ENCODE peak calls at places on chromosomes 3 and 15, in six cellular contexts. K is CD4-positive, alpha-beta memory T cell; Q is SK-N-SH; A is thyroid gland; C is fibroblast of pulmonary artery; T is cardiac fibroblast. X is an unnamed sample.

GRCh38 chr3:414063-414462 is 217.5 kb downstream of the CHL1 start:
- DNase-seq in K (no peak), Q (no peak), A (no peak), C (peak), T (peak), X (no peak)

GRCh38 chr3:98699132-98699531 is 64.0 kb upstream of the ST3GAL6 start:
- DNase-seq in K (no peak), Q (no peak), A (peak), C (no peak), T (peak), X (no peak)

GRCh38 chr3:160686955-160687535 is 10.1 kb downstream of the ARL14 start:
- DNase-seq in K (no peak), Q (peak), A (no peak), C (peak), T (peak), X (no peak)

GRCh38 chr3:42709621-42710020 is 7.0 kb upstream of the HHATL start:
- DNase-seq in K (no peak), Q (no peak), A (no peak), C (no peak), T (no peak), X (no peak)

GRCh38 chr3:30649572-30650310 is 43.3 kb downstream of the TGFBR2 start:
- DNase-seq in K (no peak), Q (no peak), A (no peak), C (peak), T (peak), X (no peak)

GRCh38 chr3:71581981-71582611 is 1.4 kb downstream of the FOXP1 start:
- DNase-seq in K (peak), Q (peak), A (peak), C (no peak), T (peak), X (no peak)

GRCh38 chr3:4994144-4994730 is 15.0 kb downstream of the BHLHE40 start:
- DNase-seq in K (no peak), Q (no peak), A (no peak), C (peak), T (peak), X (no peak)

GRCh38 chr15:72057548-72058091 is 60.3 kb downstream of the MYO9A start:
- DNase-seq in K (no peak), Q (no peak), A (no peak), C (peak), T (no peak), X (no peak)

GRCh38 chr3:176587089-176587488 is 610.2 kb downstream of the TBL1XR1 start:
- DNase-seq in K (no peak), Q (no peak), A (no peak), C (no peak), T (no peak), X (no peak)

GRCh38 chr3:176906046-176906905 is 291.0 kb downstream of the TBL1XR1 start:
- DNase-seq in K (no peak), Q (peak), A (peak), C (peak), T (peak), X (no peak)

GRCh38 chr3:158847466-158847849 is 45.6 kb downstream of the MFSD1 start:
- DNase-seq in K (no peak), Q (no peak), A (no peak), C (peak), T (peak), X (peak)

GRCh38 chr3:101310580-101311375 is 9.6 kb downstream of the IMPG2 start:
- DNase-seq in K (no peak), Q (no peak), A (no peak), C (peak), T (peak), X (peak)

GRCh38 chr3:153070153-153070868 is 91.7 kb upstream of the RAP2B start:
- DNase-seq in K (no peak), Q (no peak), A (no peak), C (peak), T (peak), X (peak)

GRCh38 chr15:98292442-98293240 is 332.1 kb downstream of the ARRDC4 start:
- DNase-seq in K (no peak), Q (peak), A (peak), C (peak), T (peak), X (no peak)
- H3K4me3 ChIP-seq in K (no peak), Q (no peak), A (no peak), C (no peak), T (no peak), X (no peak)

GRCh38 chr3:125306620-125307019 is 68.5 kb downstream of the ZNF148 start:
- DNase-seq in K (no peak), Q (no peak), A (peak), C (no peak), T (no peak), X (no peak)

GRCh38 chr3:125313060-125313635 is 62.0 kb downstream of the ZNF148 start:
- DNase-seq in K (no peak), Q (no peak), A (no peak), C (peak), T (peak), X (no peak)

GRCh38 chr3:125310623-125311076 is 64.5 kb downstream of the ZNF148 start:
- DNase-seq in K (peak), Q (no peak), A (no peak), C (no peak), T (no peak), X (no peak)
- H3K4me3 ChIP-seq in K (peak), Q (no peak), A (no peak), C (no peak), T (no peak), X (no peak)

GRCh38 chr3:112888388-112889085 is 41.9 kb upstream of the CD200R1L start:
- DNase-seq in K (no peak), Q (no peak), A (no peak), C (peak), T (no peak), X (no peak)
- H3K4me3 ChIP-seq in K (no peak), Q (no peak), A (no peak), C (no peak), T (no peak), X (no peak)

GRCh38 chr3:24520101-24520495 is 25.4 kb upstream of the THRB start:
- DNase-seq in K (no peak), Q (no peak), A (no peak), C (no peak), T (no peak), X (no peak)

GRCh38 chr3:24520941-24521305 is 26.3 kb upstream of the THRB start:
- DNase-seq in K (no peak), Q (no peak), A (no peak), C (no peak), T (no peak), X (no peak)

GRCh38 chr3:24522155-24522579 is 27.5 kb upstream of the THRB start:
- DNase-seq in K (no peak), Q (no peak), A (no peak), C (no peak), T (no peak), X (no peak)

GRCh38 chr3:24523195-24523594 is 28.5 kb upstream of the THRB start:
- DNase-seq in K (no peak), Q (no peak), A (no peak), C (no peak), T (no peak), X (no peak)

DNA sequence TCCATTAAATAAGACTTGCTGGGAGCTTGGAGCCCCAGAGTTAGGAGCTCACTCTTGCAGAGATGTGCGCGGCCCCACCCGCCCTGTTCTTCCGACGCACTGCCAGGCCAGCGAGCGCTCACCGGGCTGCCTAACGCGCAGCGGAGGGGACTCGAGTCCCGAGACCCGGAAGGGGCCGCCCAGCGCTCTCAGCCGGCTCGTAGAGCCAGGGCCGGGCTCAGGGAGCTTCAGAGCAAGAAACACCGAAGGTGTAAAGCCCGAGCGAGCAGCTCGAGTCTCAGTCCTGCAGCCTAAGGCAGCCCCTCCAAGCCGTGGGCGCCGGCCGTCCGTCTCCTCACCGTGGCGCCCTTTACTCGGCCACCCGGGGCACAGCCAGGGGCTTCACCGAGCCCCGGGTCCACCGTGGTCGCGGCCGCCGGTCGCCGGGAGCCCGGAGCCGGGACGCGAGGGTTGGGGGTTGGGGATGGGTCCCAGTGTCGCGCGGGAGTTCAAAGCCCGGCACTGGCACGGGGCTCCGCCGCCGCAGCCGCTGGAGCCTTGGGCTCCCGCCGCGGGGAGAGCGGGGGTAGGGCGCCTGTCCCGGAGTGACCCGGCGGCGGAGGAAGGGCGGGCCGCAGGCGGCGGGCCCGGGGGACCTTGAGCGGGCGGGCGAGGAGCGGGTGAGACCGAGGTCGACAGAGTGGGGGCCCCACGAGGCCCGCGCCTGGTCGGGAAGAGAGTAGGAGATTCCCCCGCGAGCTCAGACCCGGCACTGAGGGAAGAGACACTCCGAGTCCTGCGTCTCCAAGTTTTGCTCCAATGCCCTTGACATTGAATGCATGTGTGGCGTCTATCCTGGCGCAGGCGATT is 26.9 kb upstream of the THRB start:
- DNase-seq in K (no peak), Q (peak), A (peak), C (no peak), T (peak), X (no peak)
- H3K4me3 ChIP-seq in K (no peak), Q (peak), A (peak), C (peak), T (peak), X (peak)

DNA sequence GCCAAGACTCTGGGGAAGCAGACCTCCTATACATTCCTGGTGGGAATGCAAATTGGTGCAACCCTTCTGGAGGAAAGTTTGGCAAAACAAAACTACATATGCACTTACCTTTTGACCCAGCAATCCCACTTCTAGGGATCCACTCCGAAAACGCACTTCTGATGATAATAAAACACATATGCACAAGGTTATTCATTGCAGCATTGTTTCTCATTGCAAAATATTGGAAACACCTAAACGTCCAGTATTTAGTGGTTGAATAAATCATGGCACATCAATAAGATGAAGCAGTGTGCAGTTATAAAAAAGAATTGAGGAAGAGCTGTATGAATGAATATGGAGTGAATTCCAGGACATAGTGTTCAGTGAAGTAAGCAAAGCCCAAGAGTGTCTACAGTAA is 145.4 kb upstream of the ABHD17C start:
- DNase-seq in K (no peak), Q (no peak), A (no peak), C (no peak), T (peak), X (no peak)
- H3K4me3 ChIP-seq in K (no peak), Q (peak), A (no peak), C (peak), T (no peak), X (peak)

DNA sequence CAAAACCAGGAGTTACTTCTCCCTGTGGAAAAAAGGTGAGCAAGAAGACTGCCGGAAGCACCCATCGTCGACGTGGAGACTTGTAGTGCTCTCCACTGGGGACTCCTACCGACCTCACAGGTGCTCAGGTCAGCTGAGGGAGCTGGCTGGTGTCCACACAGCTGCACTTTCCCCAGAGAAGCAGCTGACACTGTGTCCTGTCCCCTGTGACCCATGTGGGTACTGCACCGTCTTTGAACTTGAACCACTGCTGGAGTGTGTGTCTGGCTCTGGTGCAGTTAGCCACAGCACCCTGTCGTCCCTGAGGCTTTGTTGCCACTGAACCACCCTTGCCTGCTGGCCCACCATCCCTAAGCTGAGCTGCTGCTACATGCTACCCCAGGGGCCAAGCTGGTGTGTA is 270.8 kb downstream of the CACNA2D3 start:
- DNase-seq in K (no peak), Q (peak), A (no peak), C (no peak), T (no peak), X (no peak)
- H3K4me3 ChIP-seq in K (no peak), Q (no peak), A (no peak), C (no peak), T (no peak), X (no peak)

DNA sequence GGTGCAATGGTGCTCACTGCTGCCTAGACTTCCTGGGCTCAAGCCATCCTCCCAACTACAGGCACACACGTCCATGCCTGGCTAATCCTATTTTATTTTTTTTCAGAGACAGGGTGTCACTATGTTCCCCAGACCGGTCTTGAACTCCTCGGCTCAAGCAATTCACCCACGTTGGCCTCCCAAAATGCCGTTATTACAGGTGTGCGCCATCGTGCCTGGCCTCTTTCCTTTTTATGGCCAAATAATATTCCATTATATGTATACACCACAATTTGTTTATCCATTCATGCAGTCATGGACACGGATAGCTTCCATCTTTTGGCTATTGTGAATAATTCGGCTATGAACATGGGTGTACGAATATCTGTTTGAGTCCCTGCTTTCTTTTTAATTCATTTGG is 962 bp upstream of the NEK4 start:
- DNase-seq in K (no peak), Q (no peak), A (no peak), C (no peak), T (no peak), X (no peak)
- H3K4me3 ChIP-seq in K (no peak), Q (no peak), A (no peak), C (no peak), T (no peak), X (no peak)

GRCh38 chr3:11900844-11901243 is 54.2 kb upstream of the TAMM41 start:
- DNase-seq in K (no peak), Q (no peak), A (no peak), C (no peak), T (no peak), X (no peak)
- H3K4me3 ChIP-seq in K (no peak), Q (no peak), A (no peak), C (no peak), T (no peak), X (no peak)